ENCODE peak calls at places on chromosomes 11 and 22, in nine cellular contexts. W is naive thymus-derived CD8-positive, alpha-beta T cell; E is iPS-NIHi11; A is omental fat pad; J is CD8-positive, alpha-beta memory T cell; K is fibroblast of lung; I is HT1080; C is stimulated activated effector memory CD8-positive, alpha-beta T cell treated with anti-CD3 and anti-CD28 coated beads, Interleukin-12 subunit alpha, Interleukin-12 subunit beta, amount 100 ng/mL, for 72 hours; O is pancreas. Z is an unnamed sample.

GRCh38 chr22:44202261-44202789 is 21.6 kb downstream of the PARVG start:
- DNase-seq in I (peak), C (no peak), J (no peak), O (no peak), E (no peak), W (no peak), K (peak), A (no peak), Z (no peak)

GRCh38 chr11:2209370-2209801 is 37.8 kb upstream of the TH start:
- DNase-seq in C (no peak), I (no peak), E (no peak), A (no peak), K (no peak), W (no peak), O (peak), J (no peak), Z (no peak)

GRCh38 chr22:26666035-26666338 is 8.6 kb downstream of the MIAT start:
- DNase-seq in W (no peak), K (peak), O (no peak), E (no peak), C (no peak), J (no peak), I (no peak), A (no peak), Z (no peak)

GRCh38 chr22:31344369-31345330 is 1.5 kb downstream of the PATZ1 start:
- DNase-seq in O (peak), I (no peak), J (peak), E (no peak), W (peak), K (peak), C (no peak), A (no peak), Z (no peak)

GRCh38 chr11:14261094-14261493 is 97.9 kb downstream of the RRAS2 start:
- DNase-seq in I (no peak), K (no peak), A (no peak), J (no peak), C (no peak), W (no peak), E (no peak), O (no peak), Z (no peak)

GRCh38 chr22:20106849-20107237 is 9.1 kb upstream of the RANBP1 start:
- DNase-seq in C (no peak), W (no peak), K (no peak), E (no peak), A (no peak), I (no peak), J (no peak), O (no peak), Z (no peak)

GRCh38 chr22:45008853-45009751 is 703 bp downstream of the PHF21B start:
- DNase-seq in E (no peak), A (no peak), J (no peak), C (no peak), W (no peak), O (no peak), K (no peak), I (no peak), Z (no peak)

GRCh38 chr22:39287076-39287743 is 32.2 kb downstream of the RPL3 start:
- DNase-seq in J (no peak), C (no peak), W (no peak), K (no peak), A (no peak), O (no peak), I (no peak), E (peak), Z (no peak)

GRCh38 chr11:69950621-69951020 is 127.5 kb upstream of the ANO1 start:
- DNase-seq in O (no peak), K (no peak), A (no peak), W (no peak), I (no peak), E (no peak), C (no peak), J (no peak), Z (no peak)

GRCh38 chr11:102410382-102410784 is 42.2 kb downstream of the TMEM123 start:
- DNase-seq in A (no peak), K (peak), I (peak), O (no peak), E (peak), W (no peak), J (no peak), C (no peak), Z (no peak)

GRCh38 chr22:43883012-43883661 is 8.7 kb downstream of the PNPLA5 start:
- DNase-seq in O (peak), A (no peak), K (peak), I (peak), C (peak), W (peak), E (peak), J (peak), Z (no peak)

GRCh38 chr11:100980156-100980555 is 149.5 kb downstream of the PGR start:
- DNase-seq in O (no peak), W (no peak), C (no peak), I (peak), A (no peak), K (no peak), J (no peak), E (no peak), Z (no peak)

GRCh38 chr22:28053871-28054621 is 135.0 kb upstream of the PITPNB start:
- DNase-seq in A (no peak), I (no peak), J (no peak), C (no peak), O (no peak), W (no peak), E (no peak), K (peak), Z (no peak)

GRCh38 chr22:30204742-30205111 is 41.8 kb downstream of the LIF start:
- DNase-seq in O (peak), J (no peak), A (no peak), K (peak), W (no peak), C (no peak), I (no peak), E (no peak), Z (no peak)

GRCh38 chr22:27885977-27886842 is 32.8 kb downstream of the PITPNB start:
- DNase-seq in C (peak), E (peak), A (no peak), W (peak), O (peak), K (peak), I (peak), J (peak), Z (no peak)

GRCh38 chr11:86790073-86790727 is 10.1 kb upstream of the PRSS23 start:
- DNase-seq in K (no peak), E (no peak), I (no peak), C (no peak), O (no peak), W (no peak), J (no peak), A (no peak), Z (no peak)

GRCh38 chr22:23404689-23405365 is 175.3 kb downstream of the IGLL1 start:
- DNase-seq in A (no peak), I (peak), C (no peak), O (no peak), W (no peak), K (no peak), J (no peak), E (peak), Z (no peak)

GRCh38 chr22:37060801-37061610 is 9.5 kb downstream of the KCTD17 start:
- DNase-seq in C (peak), A (no peak), O (no peak), J (no peak), I (peak), E (no peak), K (no peak), W (no peak), Z (no peak)

GRCh38 chr11:64762277-64762915 is 2.6 kb upstream of the PYGM start:
- DNase-seq in C (no peak), I (no peak), W (no peak), O (no peak), J (peak), K (no peak), A (no peak), E (no peak), Z (no peak)

GRCh38 chr11:104146421-104146820 is 17.5 kb downstream of the PDGFD start:
- DNase-seq in A (no peak), J (no peak), C (no peak), I (no peak), K (peak), O (no peak), W (no peak), E (no peak), Z (no peak)

GRCh38 chr22:34878996-34879395 is 187.0 kb upstream of the ISX start:
- DNase-seq in A (no peak), E (no peak), W (no peak), I (peak), C (no peak), O (no peak), J (no peak), K (peak), Z (no peak)

GRCh38 chr22:36246718-36247117 is 6.2 kb upstream of the APOL1 start:
- DNase-seq in C (no peak), K (no peak), J (no peak), A (no peak), I (no peak), O (no peak), W (no peak), E (no peak), Z (no peak)

GRCh38 chr22:27474711-27475547 is 326.6 kb downstream of the MN1 start:
- DNase-seq in W (no peak), I (peak), J (no peak), C (no peak), A (peak), E (peak), K (peak), O (no peak), Z (no peak)

GRCh38 chr11:41018224-41018623 is 441.2 kb downstream of the LRRC4C start:
- DNase-seq in J (no peak), E (peak), I (no peak), A (no peak), O (no peak), K (no peak), W (no peak), C (no peak), Z (no peak)

GRCh38 chr11:30488304-30488998 is 97.7 kb downstream of the MPPED2 start:
- DNase-seq in C (no peak), I (no peak), A (no peak), J (no peak), O (peak), K (peak), W (no peak), E (peak), Z (no peak)

Z was measured in GM12878.